ENCODE peak calls at places on chromosomes 6 and 20, in ten cellular contexts. F, Q, H, T, C, B, O, S, K and E are unnamed samples. For H3K4me1, the result is how much of the 10 kb centered on the place peaks cover.

GRCh38 chr20:25399038-25399430 is 8.4 kb upstream of the ABHD12 start:
- DNase-seq in F (peak), Q (peak), H (peak), T (peak), C (peak), B (peak), O (peak), S (peak), K (peak), E (peak)

GRCh38 chr6:123062645-123063044 is 66.6 kb downstream of the CLVS2 start:
- DNase-seq in F (no peak), Q (no peak), H (no peak), T (no peak), C (peak), B (no peak), O (no peak), S (peak), K (no peak), E (no peak)

GRCh38 chr20:63831696-63832686 is 927 bp upstream of the ZBTB46 start:
- DNase-seq in F (peak), Q (no peak), H (peak), T (no peak), C (peak), B (peak), O (no peak), S (peak), K (no peak), E (no peak)

GRCh38 chr6:129709451-129709908 is 497 bp downstream of the ARHGAP18 start:
- DNase-seq in F (peak), Q (peak), H (peak), T (no peak), C (no peak), B (no peak), O (no peak), S (no peak), K (peak), E (peak)

GRCh38 chr6:14664616-14665315 is 547.2 kb downstream of the CD83 start:
- DNase-seq in F (no peak), Q (no peak), H (no peak), T (no peak), C (peak), B (no peak), O (no peak), S (peak), K (no peak), E (peak)

GRCh38 chr6:91653954-91654843 is 1067.3 kb upstream of the MAP3K7 start:
- DNase-seq in F (peak), Q (no peak), H (no peak), T (no peak), C (peak), B (no peak), O (peak), S (peak), K (peak), E (no peak)

GRCh38 chr6:99219788-99220187 is 129.7 kb downstream of the FAXC start:
- DNase-seq in F (no peak), Q (no peak), H (peak), T (no peak), C (peak), B (peak), O (no peak), S (peak), K (no peak), E (no peak)

GRCh38 chr20:63159826-63160640 is 55.9 kb downstream of the YTHDF1 start:
- DNase-seq in F (no peak), Q (no peak), H (no peak), T (no peak), C (no peak), B (no peak), O (no peak), S (no peak), K (no peak), E (no peak)

GRCh38 chr6:28922841-28923317 is 906 bp downstream of the TRIM27 start:
- DNase-seq in F (peak), Q (peak), H (no peak), T (no peak), C (peak), B (no peak), O (peak), S (peak), K (peak), E (peak)

GRCh38 chr6:100462990-100463684 is 1.6 kb downstream of the SIM1 start:
- DNase-seq in F (no peak), Q (no peak), H (no peak), T (no peak), C (peak), B (no peak), O (no peak), S (no peak), K (no peak), E (no peak)

GRCh38 chr6:11978169-11978987 is 33.7 kb upstream of the HIVEP1 start:
- DNase-seq in F (peak), Q (no peak), H (peak), T (no peak), C (no peak), B (no peak), O (no peak), S (no peak), K (peak), E (no peak)

GRCh38 chr20:22511943-22512910 is 72.1 kb downstream of the FOXA2 start:
- DNase-seq in F (no peak), Q (no peak), H (peak), T (no peak), C (peak), B (no peak), O (no peak), S (no peak), K (no peak), E (no peak)

GRCh38 chr6:6661684-6662083 is 73.2 kb downstream of the LY86 start:
- DNase-seq in F (no peak), Q (peak), H (no peak), T (no peak), C (no peak), B (no peak), O (no peak), S (no peak), K (peak), E (no peak)

GRCh38 chr6:107418118-107418517 is 41.2 kb downstream of the PDSS2 start:
- DNase-seq in F (no peak), Q (peak), H (peak), T (peak), C (peak), B (no peak), O (peak), S (peak), K (no peak), E (peak)

GRCh38 chr6:501891-502601 is 110.5 kb downstream of the IRF4 start:
- DNase-seq in F (no peak), Q (no peak), H (no peak), T (no peak), C (no peak), B (no peak), O (peak), S (peak), K (no peak), E (no peak)

GRCh38 chr6:45074423-45074822 is 253.7 kb upstream of the RUNX2 start:
- DNase-seq in F (no peak), Q (no peak), H (no peak), T (no peak), C (no peak), B (no peak), O (no peak), S (no peak), K (no peak), E (no peak)

GRCh38 chr6:157054531-157054979 is 268.8 kb downstream of the TMEM242 start:
- DNase-seq in F (no peak), Q (no peak), H (no peak), T (no peak), C (no peak), B (no peak), O (no peak), S (no peak), K (no peak), E (peak)

GRCh38 chr6:79947191-79948173 is at the start of gene ELOVL4:
- DNase-seq in F (peak), Q (peak), H (no peak), T (peak), C (peak), B (no peak), O (peak), S (peak), K (peak), E (no peak)

GRCh38 chr6:169663468-169663867 is 38.4 kb downstream of the WDR27 start:
- DNase-seq in F (no peak), Q (no peak), H (no peak), T (no peak), C (no peak), B (no peak), O (no peak), S (no peak), K (no peak), E (no peak)

GRCh38 chr20:58342104-58342945 is 32.8 kb downstream of the RAB22A start:
- DNase-seq in F (peak), Q (peak), H (no peak), T (peak), C (no peak), B (no peak), O (no peak), S (no peak), K (peak), E (no peak)

GRCh38 chr6:137033828-137034227 is 10.9 kb downstream of the IL20RA start:
- DNase-seq in F (peak), Q (no peak), H (no peak), T (no peak), C (no peak), B (no peak), O (peak), S (no peak), K (peak), E (no peak)

DNA sequence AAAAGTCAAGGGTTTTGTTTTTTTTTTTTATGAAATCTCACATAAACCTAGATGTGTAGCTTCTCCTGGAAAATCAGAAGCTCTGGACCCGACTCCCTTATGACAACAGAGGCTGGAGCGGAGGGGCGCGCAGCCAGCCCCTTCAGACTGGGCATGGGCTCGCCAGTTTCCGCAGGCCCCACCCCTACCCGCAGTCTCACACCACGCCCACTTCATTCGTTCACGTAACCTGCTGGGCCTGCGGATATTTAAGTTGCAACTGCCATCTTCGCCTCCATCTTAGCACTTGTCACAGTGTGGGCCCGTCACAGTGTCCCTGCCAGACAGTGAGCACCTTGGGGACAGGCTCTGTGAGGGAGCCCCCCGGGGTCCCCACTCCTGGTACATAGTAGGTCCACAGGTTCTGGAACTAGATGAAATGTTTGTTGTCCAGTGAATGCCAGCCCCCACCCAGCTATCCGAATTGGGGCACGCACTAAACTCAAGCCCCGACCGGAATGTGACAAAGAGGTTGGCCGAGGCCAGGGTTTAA is 111.6 kb upstream of the PTPN1 start:
- DNase-seq in F (no peak), Q (no peak), H (no peak), T (no peak), C (no peak), B (no peak), O (no peak), S (no peak), K (no peak), E (no peak)
- H3K4me2 ChIP-seq in F (no peak), Q (no peak), H (no peak), T (peak), C (no peak), B (no peak), O (no peak), S (no peak), K (no peak), E (no peak)

GRCh38 chr6:134534708-134535149 is 216.8 kb upstream of the SGK1 start:
- DNase-seq in F (peak), Q (peak), H (no peak), T (no peak), C (no peak), B (no peak), O (no peak), S (no peak), K (peak), E (no peak)
- H3K4me3 ChIP-seq in F (no peak), Q (no peak), H (no peak), T (no peak), C (no peak), B (no peak), O (no peak), S (no peak), K (no peak), E (no peak)

DNA sequence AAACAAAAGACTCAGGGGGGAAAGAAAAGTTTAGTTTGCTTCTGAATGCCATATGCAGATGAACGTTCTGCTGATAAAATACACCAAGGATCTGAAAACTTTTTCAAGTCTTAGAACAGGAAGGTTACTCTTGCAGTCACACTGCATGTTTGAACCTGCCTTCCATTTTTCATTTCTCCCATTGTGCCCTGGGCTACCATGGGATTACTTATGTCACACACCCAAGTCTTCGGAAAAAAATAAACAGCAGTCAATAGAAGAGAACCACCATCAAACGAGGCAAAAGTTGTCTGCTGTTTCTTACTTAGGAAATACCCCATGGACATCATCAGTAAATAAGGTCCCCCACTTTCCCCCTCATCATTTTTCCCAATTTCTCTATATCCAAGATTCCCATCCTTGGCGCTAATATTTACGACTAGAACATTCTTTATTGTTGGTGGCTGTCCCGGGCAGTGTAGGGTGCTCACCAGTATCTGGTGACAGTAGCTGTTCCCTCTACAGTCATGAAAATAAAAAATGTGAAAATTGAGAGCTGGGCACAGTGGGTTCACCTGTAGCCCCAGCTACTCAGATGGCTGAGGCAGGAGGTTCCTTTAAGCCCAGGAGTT is 202.5 kb downstream of the BCAS1 start:
- DNase-seq in F (no peak), Q (no peak), H (no peak), T (no peak), C (peak), B (no peak), O (no peak), S (no peak), K (no peak), E (peak)
- H3K4me1 ChIP-seq in F (under half), Q (under half), H (under half), T (half or more), C (half or more), B (under half), O (half or more), S (under half), K (under half), E (half or more)

DNA sequence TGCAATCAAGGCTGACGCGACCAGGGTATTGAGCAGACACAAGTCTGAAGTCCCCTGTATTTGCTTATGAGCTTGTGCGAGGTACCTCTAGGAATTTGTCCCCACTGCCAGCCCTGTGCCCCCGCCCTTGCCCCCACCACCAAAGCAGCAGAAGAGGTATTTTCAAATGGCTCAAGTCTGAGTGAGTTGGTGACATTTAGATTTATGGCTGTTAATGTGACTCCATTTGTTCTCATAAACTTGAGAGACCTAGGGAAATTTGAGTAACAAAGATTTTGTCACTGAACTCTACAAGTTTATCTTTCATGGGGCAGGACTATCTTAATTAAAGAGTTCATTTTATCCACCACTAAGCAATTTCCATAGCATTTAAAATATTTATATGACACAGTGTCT is 108.5 kb downstream of the PRND start:
- DNase-seq in F (no peak), Q (no peak), H (no peak), T (no peak), C (no peak), B (no peak), O (no peak), S (no peak), K (no peak), E (no peak)
- H3K4me2 ChIP-seq in F (no peak), Q (no peak), H (no peak), T (no peak), C (no peak), B (no peak), O (no peak), S (no peak), K (no peak), E (no peak)

DNA sequence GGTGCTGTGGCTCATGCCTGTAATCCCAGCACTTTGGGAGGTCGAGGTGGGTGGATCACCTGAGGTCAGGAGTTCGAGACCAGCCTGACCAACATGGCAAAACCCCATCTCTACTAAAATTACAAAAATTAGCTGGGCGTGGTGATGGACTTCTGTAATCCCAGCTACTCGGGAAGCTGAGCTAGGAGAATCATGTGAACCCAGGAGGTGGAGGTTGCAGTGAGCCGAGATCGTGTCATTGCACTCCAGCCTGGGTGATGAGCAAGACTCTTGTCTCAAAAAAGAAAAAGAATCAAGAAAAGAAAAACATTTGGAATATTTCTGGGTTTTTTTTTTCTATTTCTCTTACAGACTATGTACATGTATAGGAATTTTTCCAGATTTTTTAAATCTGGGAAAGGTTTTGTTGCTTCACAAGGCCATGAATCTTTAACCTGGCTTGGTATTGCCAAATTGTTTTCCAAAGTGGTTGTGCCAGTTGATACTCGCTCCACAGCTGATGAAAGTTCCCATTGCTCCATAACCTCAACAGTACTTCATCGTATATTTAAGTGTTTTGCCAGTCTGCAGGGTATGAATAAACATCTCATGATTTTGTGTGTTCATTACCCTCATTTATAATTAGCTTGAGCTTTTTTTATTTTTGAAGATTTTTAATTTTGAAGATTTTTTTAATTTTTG is 33.5 kb downstream of the RNF217 start:
- DNase-seq in F (no peak), Q (no peak), H (no peak), T (no peak), C (no peak), B (no peak), O (no peak), S (no peak), K (no peak), E (no peak)
- H3K4me3 ChIP-seq in F (no peak), Q (no peak), H (no peak), T (no peak), C (no peak), B (no peak), O (no peak), S (no peak), K (no peak), E (no peak)

DNA sequence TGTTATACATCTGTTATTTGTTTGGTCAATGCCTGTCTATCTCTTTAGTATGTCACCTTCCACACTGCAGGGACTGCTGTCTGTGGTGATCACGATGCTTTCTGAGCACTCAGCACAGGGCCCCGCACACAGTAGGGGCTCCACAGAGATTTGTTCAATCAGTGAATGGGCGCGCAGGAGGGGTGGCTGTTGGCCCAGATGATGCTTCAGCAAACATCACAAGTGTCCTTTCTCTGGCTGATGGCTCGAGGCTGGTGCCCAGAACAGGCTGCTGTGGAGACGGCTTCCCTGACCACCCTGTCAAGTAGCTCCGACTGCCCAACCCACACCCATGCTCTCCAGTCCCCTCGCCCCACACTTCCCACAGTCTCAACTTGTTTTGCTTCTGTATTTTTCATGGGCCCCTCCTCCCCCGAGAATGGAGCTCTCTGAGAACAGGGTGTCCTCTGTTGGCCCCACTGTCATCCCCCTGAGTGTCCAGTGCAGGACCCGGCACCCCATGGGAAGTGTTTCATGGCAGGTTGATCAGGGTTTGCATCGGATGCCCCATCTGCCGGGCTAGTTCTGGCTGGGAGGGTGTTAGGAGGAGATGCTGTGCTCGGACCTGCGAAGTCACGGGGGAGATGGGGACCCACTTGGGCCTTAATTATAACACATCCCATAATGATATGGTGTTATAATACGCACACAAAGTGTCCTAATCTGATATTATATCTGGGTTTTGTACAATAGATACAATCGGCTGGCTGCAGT is 32.1 kb downstream of the CEBPB start:
- DNase-seq in F (no peak), Q (no peak), H (no peak), T (no peak), C (no peak), B (no peak), O (no peak), S (no peak), K (no peak), E (no peak)
- H3K4me1 ChIP-seq in F (under half), Q (under half), H (under half), T (under half), C (under half), B (under half), O (under half), S (under half), K (under half), E (under half)

GRCh38 chr6:109239192-109239917 is 142.9 kb downstream of the CD164 start:
- DNase-seq in F (no peak), Q (no peak), H (no peak), T (no peak), C (no peak), B (no peak), O (no peak), S (no peak), K (no peak), E (no peak)

GRCh38 chr6:109238405-109238804 is 143.1 kb downstream of the CEP57L1 start:
- DNase-seq in F (no peak), Q (no peak), H (no peak), T (no peak), C (no peak), B (no peak), O (no peak), S (no peak), K (no peak), E (no peak)

GRCh38 chr6:109237082-109237985 is 142.0 kb downstream of the CEP57L1 start:
- DNase-seq in F (no peak), Q (no peak), H (peak), T (no peak), C (no peak), B (no peak), O (no peak), S (no peak), K (no peak), E (no peak)

GRCh38 chr6:109236140-109237081 is 141.1 kb downstream of the CEP57L1 start:
- DNase-seq in F (no peak), Q (no peak), H (peak), T (no peak), C (peak), B (no peak), O (no peak), S (peak), K (no peak), E (peak)

GRCh38 chr6:109237986-109238329 is 142.7 kb downstream of the CEP57L1 start:
- DNase-seq in F (no peak), Q (no peak), H (no peak), T (no peak), C (no peak), B (no peak), O (no peak), S (no peak), K (no peak), E (no peak)
- H3K4me2 ChIP-seq in F (no peak), Q (no peak), H (no peak), T (no peak), C (no peak), B (no peak), O (no peak), S (no peak), K (no peak), E (no peak)

GRCh38 chr6:30689985-30690384 is 799 bp downstream of the NRM start:
- DNase-seq in F (no peak), Q (no peak), H (no peak), T (no peak), C (no peak), B (no peak), O (no peak), S (no peak), K (no peak), E (no peak)
- H3K4me3 ChIP-seq in F (peak), Q (peak), H (peak), T (peak), C (peak), B (peak), O (peak), S (no peak), K (peak), E (peak)